ENCODE peak calls at places on chromosomes 13 and 19, in five cellular contexts. Y is A549, S is IMR-90, A is H1, E is HepG2. Q is an unnamed sample.

GRCh38 chr19:38848299-38849146 is 1.3 kb downstream of the HNRNPL start:
- DNase-seq in E (no peak), A (no peak), S (no peak), Y (peak; percentile 39), Q (no peak)

GRCh38 chr19:47494729-47495128 is 10.7 kb upstream of the KPTN start:
- DNase-seq in S (no peak), E (no peak), A (no peak), Y (no peak), Q (no peak)

GRCh38 chr13:106118050-106118449 is 417.4 kb downstream of the EFNB2 start:
- DNase-seq in S (peak; percentile 32), A (no peak), Y (no peak), E (no peak), Q (no peak)

GRCh38 chr13:97212540-97213146 is 9.5 kb upstream of the MBNL2 start:
- DNase-seq in A (no peak), E (no peak), S (peak; percentile 49), Y (peak; percentile 32), Q (peak; percentile 47)

GRCh38 chr13:114022309-114022669 is 48.4 kb upstream of the C13orf46 start:
- DNase-seq in E (no peak), Y (no peak), A (no peak), S (no peak), Q (no peak)

GRCh38 chr13:76440568-76440967 is 445.6 kb downstream of the KCTD12 start:
- DNase-seq in E (no peak), S (no peak), A (no peak), Y (no peak), Q (no peak)

GRCh38 chr19:41915248-41916032 is 12.8 kb downstream of the ERFL start:
- DNase-seq in A (no peak), S (no peak), E (no peak), Y (no peak), Q (no peak)

GRCh38 chr13:40966298-40966697 is 52.8 kb downstream of the ELF1 start:
- DNase-seq in E (no peak), Y (no peak), S (no peak), A (no peak), Q (no peak)

GRCh38 chr19:17420267-17420924 is 549 bp downstream of the MVB12A start:
- DNase-seq in Y (no peak), E (no peak), A (peak; percentile 70), S (no peak), Q (peak; percentile 31)

GRCh38 chr13:93861818-93862217 is 617.7 kb downstream of the DCT start:
- DNase-seq in S (peak; percentile 92), A (no peak), Y (no peak), E (no peak), Q (no peak)

GRCh38 chr19:44611812-44612295 is 1.5 kb upstream of the IGSF23 start:
- DNase-seq in A (no peak), Y (no peak), S (no peak), E (peak; percentile 82), Q (no peak)

GRCh38 chr19:36371886-36372285 is 7.1 kb downstream of the ZFP14 start:
- DNase-seq in Y (no peak), S (no peak), E (no peak), A (no peak), Q (no peak)

GRCh38 chr13:34076319-34076718 is 258.4 kb downstream of the RFC3 start:
- DNase-seq in E (no peak), Y (no peak), S (no peak), A (no peak), Q (no peak)

GRCh38 chr13:73171926-73172325 is 113.1 kb downstream of the KLF5 start:
- DNase-seq in A (no peak), Y (no peak), S (peak; percentile 46), E (no peak), Q (no peak)

GRCh38 chr13:108980237-108980636 is 350.8 kb downstream of the MYO16 start:
- DNase-seq in E (no peak), A (no peak), S (no peak), Y (no peak), Q (no peak)

GRCh38 chr19:16232568-16232967 is 34.9 kb downstream of the AP1M1 start:
- DNase-seq in E (no peak), A (no peak), Y (no peak), S (no peak), Q (no peak)

GRCh38 chr13:96551540-96551939 is 442.7 kb downstream of the OXGR1 start:
- DNase-seq in S (no peak), A (no peak), E (no peak), Y (no peak), Q (no peak)

GRCh38 chr19:41696402-41697197 is 8.5 kb upstream of the CEACAM7 start:
- DNase-seq in Y (no peak), A (no peak), E (no peak), S (no peak), Q (no peak)

GRCh38 chr13:75830842-75831241 is 194.7 kb downstream of the LMO7 start:
- DNase-seq in S (peak; percentile 78), Y (no peak), A (no peak), E (no peak), Q (no peak)

GRCh38 chr13:94419304-94419943 is 60.1 kb downstream of the DCT start:
- DNase-seq in Y (no peak), S (peak; percentile 86), E (no peak), A (no peak), Q (no peak)

GRCh38 chr19:52492991-52493470 is 34.4 kb upstream of the ZNF808 start:
- DNase-seq in A (peak; percentile 72), E (no peak), S (no peak), Y (no peak), Q (peak; percentile 21)

GRCh38 chr19:15304140-15304705 is 28.1 kb downstream of the BRD4 start:
- DNase-seq in E (peak; percentile 58), A (no peak), S (no peak), Y (no peak), Q (no peak)

GRCh38 chr13:65497265-65497664 is 1732.9 kb downstream of the PCDH9 start:
- DNase-seq in S (peak; percentile 68), A (no peak), E (no peak), Y (no peak), Q (no peak)

GRCh38 chr13:110319774-110320509 is 12.9 kb downstream of the COL4A2 start:
- DNase-seq in Y (peak; percentile 62), S (peak; percentile 86), E (no peak), A (no peak), Q (no peak)

GRCh38 chr19:6849876-6850275 is 37.5 kb upstream of the ADGRE1 start:
- DNase-seq in Y (no peak), E (no peak), S (no peak), A (no peak), Q (no peak)

DNA sequence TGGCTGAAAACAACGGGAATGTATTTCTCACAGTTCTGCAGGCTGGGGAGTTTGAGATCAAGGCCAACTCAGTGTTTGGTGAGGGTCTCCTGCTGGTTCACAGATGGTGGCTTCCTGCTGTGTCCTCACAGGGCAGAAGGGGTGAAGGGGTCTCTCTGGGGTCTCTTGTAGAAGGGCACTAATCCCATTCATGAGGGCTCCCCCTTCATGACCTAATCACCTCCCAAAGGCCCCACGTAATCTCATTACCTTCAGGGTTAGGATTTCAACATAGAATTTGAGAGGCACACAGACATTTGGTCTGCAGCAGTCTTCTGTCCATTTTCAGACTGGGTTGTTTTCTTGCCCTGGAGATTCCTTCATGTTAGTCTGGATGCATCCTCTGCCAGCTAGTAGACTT is 11.6 kb downstream of the ZNF444 start:
- DNase-seq in Y (no peak), A (no peak), E (no peak), S (no peak), Q (no peak)
- TF ChIP-seq MAFK in Y (no peak), A (no peak), E (no peak), S (no peak), Q (no peak)

GRCh38 chr19:48558018-48558684 is 6.2 kb downstream of the SULT2B1 start:
- DNase-seq in S (peak; percentile 40), Y (peak; percentile 96), E (peak; percentile 93), A (no peak), Q (peak; percentile 44)

GRCh38 chr19:48556163-48556562 is 4.2 kb downstream of the SULT2B1 start:
- DNase-seq in S (peak; percentile 69), E (peak; percentile 75), A (no peak), Y (peak; percentile 91), Q (no peak)

GRCh38 chr19:48556825-48557224 is 4.9 kb downstream of the SULT2B1 start:
- DNase-seq in A (no peak), Y (no peak), E (no peak), S (no peak), Q (no peak)

GRCh38 chr19:48561412-48561811 is 9.4 kb downstream of the SULT2B1 start:
- DNase-seq in S (no peak), A (no peak), Y (no peak), E (no peak), Q (no peak)

GRCh38 chr19:48560095-48560530 is 8.1 kb downstream of the SULT2B1 start:
- DNase-seq in E (peak; percentile 43), S (no peak), A (no peak), Y (no peak), Q (no peak)
- TF ChIP-seq MAFK in E (peak; percentile 96), S (peak; percentile 87), A (peak; percentile 41), Y (peak; percentile 95), Q (peak; percentile 75)

GRCh38 chr19:367963-368623 is 23.5 kb upstream of the MIER2 start:
- DNase-seq in S (no peak), Y (no peak), E (no peak), A (no peak), Q (no peak)

GRCh38 chr19:366205-366783 is 21.7 kb upstream of the MIER2 start:
- DNase-seq in A (no peak), Y (no peak), S (no peak), E (no peak), Q (no peak)

GRCh38 chr19:368624-369020 is 24.0 kb upstream of the MIER2 start:
- DNase-seq in E (no peak), Y (no peak), A (no peak), S (no peak), Q (no peak)

GRCh38 chr19:366951-367350 is 22.4 kb upstream of the MIER2 start:
- DNase-seq in Y (no peak), A (no peak), S (no peak), E (no peak), Q (no peak)

GRCh38 chr19:367561-367960 is 23.0 kb upstream of the MIER2 start:
- DNase-seq in S (no peak), A (no peak), Y (no peak), E (no peak), Q (no peak)
- TF ChIP-seq MAFK in S (no peak), A (no peak), Y (no peak), E (no peak), Q (no peak)

GRCh38 chr19:28422791-28423650 is 789.9 kb downstream of the UQCRFS1 start:
- DNase-seq in S (no peak), E (no peak), A (no peak), Y (no peak), Q (no peak)

GRCh38 chr19:28425431-28425931 is 787.5 kb downstream of the UQCRFS1 start:
- DNase-seq in A (no peak), S (no peak), Y (no peak), E (no peak), Q (no peak)

GRCh38 chr19:28424662-28425430 is 788.1 kb downstream of the UQCRFS1 start:
- DNase-seq in E (no peak), Y (no peak), S (no peak), A (no peak), Q (no peak)

GRCh38 chr19:28422046-28422445 is 790.9 kb downstream of the UQCRFS1 start:
- DNase-seq in A (no peak), S (no peak), Y (no peak), E (no peak), Q (no peak)

DNA sequence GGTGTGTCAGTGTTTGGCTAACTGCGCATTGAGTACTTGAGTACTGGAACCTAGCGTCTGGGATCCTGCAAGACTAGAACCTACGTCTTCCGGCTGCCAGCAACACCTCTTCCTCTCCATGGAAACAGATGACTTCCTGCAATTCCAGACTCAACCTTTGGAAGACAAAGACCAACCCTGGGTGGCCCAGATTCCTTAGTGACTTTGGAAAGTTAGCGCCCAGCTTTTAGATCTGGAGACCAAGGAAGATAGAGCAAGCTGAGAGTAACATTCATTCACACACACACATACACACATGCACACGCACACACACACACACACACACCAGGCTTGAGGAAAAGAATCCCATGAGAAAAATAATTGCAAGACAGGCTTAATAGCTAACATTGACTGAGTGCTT is 788.9 kb downstream of the UQCRFS1 start:
- DNase-seq in S (no peak), A (no peak), E (no peak), Y (no peak), Q (no peak)
- TF ChIP-seq MAFK in S (no peak), A (no peak), E (no peak), Y (no peak), Q (no peak)

Q was measured in K562.